ENCODE peak calls at places on chromosomes 2 and 18, in seven cellular contexts. B, F, O, E, K, X and G are unnamed samples.

GRCh38 chr2:11998218-11998617 is 251.8 kb downstream of the LPIN1 start:
- DNase-seq in B (no peak), O (no peak), F (peak; percentile 23), X (peak; percentile 44), K (no peak), E (no peak), G (no peak)

GRCh38 chr2:224449212-224450147 is 47.6 kb upstream of the FAM124B start:
- DNase-seq in B (no peak), E (no peak), O (no peak), K (peak; percentile 31), F (no peak), X (no peak), G (peak; percentile 40)

GRCh38 chr2:54176577-54176976 is 61.2 kb downstream of the ACYP2 start:
- DNase-seq in O (peak; percentile 50), F (peak; percentile 14), B (no peak), X (no peak), E (peak; percentile 44), K (peak; percentile 59), G (peak; percentile 24)

GRCh38 chr2:201362396-201362795 is 5.3 kb upstream of the FLACC1 start:
- DNase-seq in X (no peak), B (no peak), K (peak; percentile 42), E (no peak), O (no peak), F (no peak), G (peak; percentile 33)

GRCh38 chr2:98564541-98565164 is 43.7 kb downstream of the COA5 start:
- DNase-seq in F (no peak), E (no peak), O (no peak), K (no peak), X (no peak), B (no peak), G (no peak)

GRCh38 chr2:132586835-132587234 is 83.2 kb downstream of the LYPD1 start:
- DNase-seq in X (no peak), E (no peak), K (no peak), F (no peak), B (no peak), O (no peak), G (no peak)

GRCh38 chr2:38866773-38867443 is 8.8 kb downstream of the DHX57 start:
- DNase-seq in K (no peak), O (no peak), F (no peak), E (no peak), B (no peak), X (no peak), G (peak; percentile 95)

GRCh38 chr18:79764131-79764530 is 33.6 kb upstream of the KCNG2 start:
- DNase-seq in X (no peak), B (no peak), F (no peak), E (no peak), O (no peak), K (no peak), G (no peak)

GRCh38 chr2:235506291-235506996 is 12.6 kb downstream of the AGAP1 start:
- DNase-seq in F (no peak), O (no peak), X (no peak), K (peak; percentile 38), E (no peak), B (no peak), G (no peak)

GRCh38 chr2:36809046-36809445 is 112.5 kb downstream of the VIT start:
- DNase-seq in K (no peak), O (no peak), E (no peak), B (no peak), X (no peak), F (no peak), G (peak; percentile 17)

GRCh38 chr2:36808386-36808785 is 111.9 kb downstream of the VIT start:
- DNase-seq in B (no peak), O (no peak), K (no peak), E (no peak), F (no peak), X (no peak), G (no peak)

GRCh38 chr2:36805635-36806224 is 109.2 kb downstream of the VIT start:
- DNase-seq in E (no peak), F (no peak), B (no peak), O (no peak), K (no peak), X (no peak), G (no peak)

GRCh38 chr2:36811071-36811470 is 114.6 kb downstream of the VIT start:
- DNase-seq in X (no peak), E (no peak), K (no peak), O (no peak), B (no peak), F (no peak), G (no peak)

GRCh38 chr2:36807223-36807886 is 110.8 kb downstream of the VIT start:
- DNase-seq in B (no peak), E (no peak), O (no peak), X (no peak), F (no peak), K (peak; percentile 5), G (no peak)
- H3K4me3 ChIP-seq in B (no peak overlapping the region), E (no peak overlapping the region), O (no peak overlapping the region), X (no peak overlapping the region), F (no peak overlapping the region), K (no peak overlapping the region), G (no peak overlapping the region)

DNA sequence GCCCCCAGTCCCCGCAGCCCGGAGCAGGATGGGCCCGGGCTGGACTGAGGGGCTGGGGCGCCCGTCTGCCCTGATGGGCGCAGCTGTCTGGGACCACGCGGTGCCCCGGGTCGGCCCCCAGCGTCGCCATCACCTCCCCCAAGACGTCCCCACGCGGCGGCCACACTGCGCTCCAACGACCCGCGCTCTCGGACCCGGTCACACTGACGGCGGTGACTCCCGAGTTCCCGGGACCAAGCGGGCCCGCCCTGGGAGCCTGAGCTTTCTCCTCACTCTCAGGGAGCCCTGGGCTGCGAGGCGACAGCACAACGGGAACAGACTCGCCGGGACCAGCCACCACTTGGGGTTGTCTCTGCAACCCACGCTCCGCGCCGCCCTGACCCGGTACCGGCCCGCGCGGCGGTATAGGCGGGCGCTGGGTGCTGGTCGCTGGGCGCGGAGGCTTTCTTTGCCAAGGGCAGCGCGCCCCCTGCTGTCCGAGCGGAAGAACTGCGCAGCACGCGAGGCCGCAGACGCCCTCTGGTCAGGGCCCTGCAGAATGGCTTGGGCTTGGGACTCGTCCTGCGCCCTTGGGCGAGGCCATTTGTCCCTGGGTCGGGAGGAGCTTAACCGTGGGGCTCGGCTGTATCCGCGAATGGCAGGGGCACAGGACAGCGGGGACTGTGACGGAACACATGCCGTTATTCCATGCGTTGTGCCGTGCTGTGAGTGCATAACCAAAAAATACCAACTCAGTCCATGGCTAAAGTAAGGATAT is 54.8 kb upstream of the ANKRD62 start:
- DNase-seq in E (peak; percentile 73), K (peak; percentile 70), B (peak; percentile 77), X (peak; percentile 69), F (no peak), O (peak; percentile 86), G (peak; percentile 74)
- H3K4me3 ChIP-seq in E (peak overlapping the region; percentile 51), K (peak overlapping the region; percentile 51), B (peak overlapping the region; percentile 85), X (peak overlapping the region; percentile 54), F (peak overlapping the region; percentile 47), O (peak overlapping the region; percentile 74), G (peak overlapping the region; percentile 41)

GRCh38 chr2:24919100-24919976 is 699 bp downstream of the ADCY3 start:
- DNase-seq in F (no peak), K (no peak), X (peak; percentile 69), E (no peak), B (peak; percentile 21), O (no peak), G (peak; percentile 42)

GRCh38 chr2:24919977-24920812 is at the start of gene ADCY3:
- DNase-seq in O (peak; percentile 67), F (no peak), E (peak; percentile 40), X (peak; percentile 82), B (peak; percentile 43), K (no peak), G (peak; percentile 42)

GRCh38 chr2:24917086-24917485 is 3.0 kb downstream of the ADCY3 start:
- DNase-seq in E (no peak), X (peak; percentile 42), K (no peak), O (no peak), F (no peak), B (no peak), G (no peak)

GRCh38 chr2:24917731-24918325 is 2.2 kb downstream of the ADCY3 start:
- DNase-seq in B (no peak), X (no peak), K (no peak), F (no peak), E (no peak), O (no peak), G (no peak)

GRCh38 chr2:24918326-24919099 is 1.5 kb downstream of the ADCY3 start:
- DNase-seq in E (no peak), K (no peak), B (no peak), O (no peak), X (no peak), F (no peak), G (no peak)
- H3K4me3 ChIP-seq in E (peak overlapping the region; percentile 86), K (peak overlapping the region; percentile 62), B (no peak overlapping the region), O (peak overlapping the region; percentile 76), X (peak overlapping the region; percentile 58), F (peak overlapping the region; percentile 52), G (peak overlapping the region; percentile 55)

DNA sequence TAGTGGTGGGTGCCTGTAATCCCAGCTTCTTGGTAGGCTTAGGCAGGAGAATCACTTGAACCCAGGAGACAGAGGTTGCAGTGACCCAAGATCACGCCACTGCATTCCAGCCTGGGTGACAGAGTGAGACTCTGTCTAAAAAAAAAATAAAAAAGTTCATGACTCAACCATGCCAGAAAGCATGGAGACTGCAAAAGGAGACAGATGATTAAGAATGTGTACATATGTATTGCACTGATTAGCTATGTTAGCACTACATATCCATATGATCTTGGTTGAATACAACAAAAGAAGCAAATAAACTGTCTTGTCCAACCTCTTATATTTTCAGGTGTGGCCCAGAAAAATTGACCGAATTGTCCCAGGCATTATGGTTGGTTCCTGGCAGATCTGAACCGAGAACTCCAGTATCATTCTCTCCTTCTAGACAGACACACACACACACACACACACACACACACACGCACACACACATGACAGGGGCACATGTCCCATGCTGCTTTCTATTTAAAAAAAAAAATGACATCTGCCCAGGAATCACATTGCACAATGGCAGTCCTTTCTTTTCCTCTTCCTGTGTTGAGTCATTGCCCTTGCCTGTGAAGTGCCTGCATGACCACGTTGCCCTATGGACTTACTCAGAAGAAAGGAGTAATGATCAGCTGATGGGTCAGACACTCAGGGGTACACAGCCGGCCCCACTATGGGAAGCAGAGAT is 65.6 kb downstream of the MYCN start:
- DNase-seq in F (no peak), O (no peak), E (no peak), K (peak; percentile 7), B (no peak), X (no peak), G (peak; percentile 52)
- H3K4me3 ChIP-seq in F (no peak overlapping the region), O (no peak overlapping the region), E (no peak overlapping the region), K (no peak overlapping the region), B (no peak overlapping the region), X (no peak overlapping the region), G (no peak overlapping the region)

DNA sequence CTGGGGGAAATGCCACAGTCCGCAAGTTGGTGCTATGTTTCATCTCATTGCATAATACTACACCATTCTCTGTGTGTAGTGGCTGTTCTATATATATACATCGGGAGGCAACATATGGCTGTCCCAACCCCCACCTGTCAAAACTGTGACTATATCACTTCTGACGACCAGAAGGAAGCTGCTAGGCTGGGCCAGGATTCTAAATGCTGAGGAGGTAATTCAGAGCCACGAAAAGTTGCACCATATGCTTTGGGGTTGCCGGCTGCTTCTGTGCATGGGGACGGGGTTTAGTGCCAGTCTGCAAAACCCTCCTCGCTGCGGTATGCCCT is 117.3 kb downstream of the MSH2 start:
- DNase-seq in B (no peak), K (no peak), F (no peak), X (no peak), E (no peak), O (no peak), G (no peak)
- H3K4me3 ChIP-seq in B (no peak overlapping the region), K (no peak overlapping the region), F (peak overlapping the region; percentile 38), X (peak overlapping the region; percentile 73), E (no peak overlapping the region), O (peak overlapping the region; percentile 63), G (no peak overlapping the region)